ENCODE peak calls at places on chromosomes 4 and X, in five cellular contexts. D, Z, C, W and V are unnamed samples.

GRCh38 chrX:130793966-130794365 is 109.0 kb downstream of the ENOX2 start:
- DNase-seq in D (no peak), Z (no peak), C (no peak), W (no peak), V (no peak)

GRCh38 chrX:50161143-50161542 is 39.7 kb downstream of the AKAP4 start:
- DNase-seq in D (no peak), Z (peak; percentile 34), C (peak; percentile 45), W (no peak), V (peak; percentile 2)

GRCh38 chr4:109015413-109015810 is 252.6 kb upstream of the ETNPPL start:
- DNase-seq in D (no peak), Z (peak; percentile 73), C (no peak), W (no peak), V (no peak)

GRCh38 chrX:115988825-115989224 is 181.7 kb upstream of the AGTR2 start:
- DNase-seq in D (no peak), Z (peak; percentile 14), C (no peak), W (no peak), V (no peak)

GRCh38 chrX:37846141-37846540 is 1.2 kb downstream of the DYNLT3 start:
- DNase-seq in D (no peak), Z (peak; percentile 28), C (no peak), W (no peak), V (peak; percentile 72)

GRCh38 chr4:76120199-76120598 is 28.0 kb downstream of the NUP54 start:
- DNase-seq in D (no peak), Z (no peak), C (no peak), W (no peak), V (no peak)

GRCh38 chrX:41779058-41779564 is 55.1 kb downstream of the GPR82 start:
- DNase-seq in D (no peak), Z (peak; percentile 41), C (peak; percentile 83), W (no peak), V (peak; percentile 78)

GRCh38 chr4:110163327-110164070 is 34.9 kb downstream of the ELOVL6 start:
- DNase-seq in D (no peak), Z (peak; percentile 80), C (peak; percentile 84), W (no peak), V (peak; percentile 73)

GRCh38 chrX:2272337-2272736 is 228.4 kb downstream of the DHRSX start:
- DNase-seq in D (no peak), Z (no peak), C (no peak), W (no peak), V (no peak)
- TF ChIP-seq CTCF in D (no peak), Z (no peak), C (no peak), W (no peak), V (no peak)

GRCh38 chr4:140281828-140282227 is 91.6 kb upstream of the SCOC start:
- DNase-seq in D (no peak), Z (no peak), C (peak; percentile 37), W (no peak), V (peak; percentile 11)
- TF ChIP-seq CTCF in D (no peak), Z (peak; percentile 25), C (peak; percentile 16), W (no peak), V (no peak)

GRCh38 chrX:124401696-124402095 is 55.3 kb downstream of the SH2D1A start:
- DNase-seq in D (no peak), Z (no peak), C (no peak), W (no peak), V (no peak)

GRCh38 chrX:124405868-124406267 is 59.5 kb downstream of the SH2D1A start:
- DNase-seq in D (no peak), Z (no peak), C (no peak), W (no peak), V (no peak)

DNA sequence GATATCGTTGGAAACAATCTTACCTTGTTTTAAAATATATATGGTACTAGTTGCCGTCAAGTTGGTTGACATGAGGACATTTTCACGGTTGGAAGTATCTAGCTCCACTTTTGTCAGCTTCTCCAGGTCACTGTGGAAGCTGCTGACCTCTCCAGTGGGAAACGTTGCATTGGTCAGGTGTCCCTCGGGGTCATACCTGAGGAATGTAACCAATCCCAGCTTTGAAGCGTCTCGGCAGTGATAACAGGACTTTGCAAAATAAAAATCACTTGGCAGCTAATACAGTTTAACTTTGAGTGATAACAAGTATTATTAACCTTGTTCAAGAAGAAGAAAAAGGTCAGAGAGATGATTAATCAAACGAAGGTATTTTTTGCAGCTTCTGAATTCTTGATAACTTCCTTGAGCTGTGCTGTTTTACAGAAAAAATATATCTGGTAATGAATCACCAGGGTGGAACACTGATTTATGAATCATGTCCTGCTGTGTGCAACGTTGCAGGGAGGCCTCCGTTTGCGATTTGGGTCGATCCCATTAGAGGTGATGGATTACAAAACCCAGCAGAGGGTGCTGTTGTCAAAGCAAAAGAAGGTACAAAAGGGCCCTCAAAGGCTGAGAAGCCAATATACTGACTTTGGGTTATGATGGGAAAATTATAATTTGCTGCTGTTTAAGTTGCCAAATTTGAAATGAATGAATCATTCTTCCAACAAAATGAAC is 60.1 kb downstream of the SH2D1A start:
- DNase-seq in D (no peak), Z (peak; percentile 67), C (peak; percentile 78), W (no peak), V (peak; percentile 85)
- TF ChIP-seq CTCF in D (no peak), Z (peak; percentile 52), C (peak; percentile 55), W (no peak), V (peak; percentile 53)

GRCh38 chr4:99506781-99507180 is 4.0 kb upstream of the C4orf17 start:
- DNase-seq in D (no peak), Z (peak; percentile 5), C (peak; percentile 5), W (no peak), V (peak; percentile 35)
- TF ChIP-seq CTCF in D (no peak), Z (no peak), C (no peak), W (no peak), V (no peak)

DNA sequence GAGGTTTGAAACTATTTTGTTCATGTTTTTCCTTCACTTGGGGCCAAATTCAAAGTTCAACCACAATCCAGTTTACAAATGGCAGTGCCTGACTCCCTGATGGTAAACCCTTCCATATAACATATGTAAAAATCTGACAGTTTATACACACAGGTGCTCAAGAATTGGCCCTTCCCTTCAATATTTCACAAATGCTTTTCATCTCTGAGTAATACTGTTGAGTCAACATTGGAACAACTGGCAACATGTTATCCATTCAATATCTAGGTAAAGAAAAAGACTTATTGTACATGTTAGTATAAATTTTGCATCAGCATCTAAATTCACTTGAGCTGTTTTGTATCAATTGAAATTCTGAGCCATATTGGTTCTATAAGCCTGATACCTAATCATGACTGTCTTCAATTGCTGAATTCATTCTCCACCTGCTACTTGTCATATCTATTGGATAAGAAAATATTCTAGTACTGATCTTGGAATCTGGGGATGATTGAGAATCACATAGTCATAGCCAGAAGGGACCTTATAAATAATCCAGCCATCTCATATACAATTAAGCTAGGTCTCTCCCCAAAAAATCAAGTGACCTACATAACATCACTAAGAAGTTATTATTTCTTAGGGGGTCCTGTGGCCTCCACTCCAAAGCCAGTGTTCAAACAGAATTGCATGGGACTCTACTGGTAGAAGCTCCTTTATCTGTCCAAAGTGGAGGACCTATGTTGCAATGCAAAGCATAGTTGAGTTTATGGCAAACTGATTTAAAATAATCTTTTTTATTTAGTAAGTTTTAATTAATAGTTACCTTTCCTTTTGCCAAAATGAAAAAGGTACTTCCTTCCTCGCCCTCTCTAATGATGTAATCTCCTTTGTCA is 61.9 kb downstream of the PRKG2 start:
- DNase-seq in D (no peak), Z (no peak), C (no peak), W (no peak), V (peak; percentile 83)
- TF ChIP-seq CTCF in D (no peak), Z (no peak), C (no peak), W (no peak), V (no peak)